ENCODE peak calls at places on chromosomes 7 and 10, in five cellular contexts. O is hepatocyte, U is PC-3, I is HCT116, B is GM23338. X is an unnamed sample.

GRCh38 chr10:60883187-60883586 is 60.8 kb downstream of the RHOBTB1 start:
- DNase-seq in I (peak; percentile 8), U (peak; percentile 82), O (peak; percentile 37), B (peak; percentile 44), X (peak; percentile 51)

GRCh38 chr10:106502651-106503050 is 661.9 kb downstream of the SORCS1 start:
- DNase-seq in O (no peak), B (no peak), I (no peak), U (no peak), X (no peak)

GRCh38 chr10:99711129-99711719 is 20.7 kb downstream of the COX15 start:
- DNase-seq in U (peak; percentile 66), O (peak; percentile 63), I (peak; percentile 54), B (peak; percentile 66), X (peak; percentile 52)

GRCh38 chr10:116190883-116191282 is 82.1 kb downstream of the GFRA1 start:
- DNase-seq in I (no peak), U (no peak), B (no peak), O (no peak), X (no peak)

GRCh38 chr7:11807000-11807399 is 25.0 kb downstream of the THSD7A start:
- DNase-seq in I (no peak), U (no peak), O (no peak), B (no peak), X (no peak)

GRCh38 chr10:23024002-23024401 is 71.4 kb upstream of the MSRB2 start:
- DNase-seq in U (no peak), I (no peak), O (no peak), B (no peak), X (no peak)

GRCh38 chr7:69245646-69246045 is 352.6 kb upstream of the AUTS2 start:
- DNase-seq in O (no peak), B (no peak), I (no peak), U (no peak), X (no peak)

GRCh38 chr7:91266067-91266930 is 2.1 kb downstream of the FZD1 start:
- DNase-seq in O (peak; percentile 32), I (no peak), U (no peak), B (peak; percentile 45), X (peak; percentile 50)

GRCh38 chr10:59336632-59337031 is 25.7 kb downstream of the FAM13C start:
- DNase-seq in B (no peak), U (no peak), O (no peak), I (no peak), X (no peak)

GRCh38 chr7:11373546-11374142 is 400.0 kb downstream of the PHF14 start:
- DNase-seq in U (peak; percentile 54), I (peak; percentile 23), O (peak; percentile 26), B (peak; percentile 62), X (peak; percentile 37)

GRCh38 chr7:140696024-140696678 is 357 bp upstream of the NDUFB2 start:
- DNase-seq in I (peak; percentile 76), O (peak; percentile 97), U (peak; percentile 92), B (peak; percentile 97), X (peak; percentile 97)

GRCh38 chr10:89184638-89185037 is 22.5 kb downstream of the CH25H start:
- DNase-seq in B (no peak), I (no peak), O (no peak), U (no peak), X (no peak)

GRCh38 chr7:55574062-55574717 is 1.9 kb upstream of the VOPP1 start:
- DNase-seq in B (no peak), U (no peak), I (no peak), O (no peak), X (no peak)

GRCh38 chr7:66206116-66206908 is 1.2 kb downstream of the TPST1 start:
- DNase-seq in O (no peak), I (no peak), U (no peak), B (no peak), X (no peak)

GRCh38 chr7:101915000-101915399 is 97.6 kb downstream of the CUX1 start:
- DNase-seq in B (no peak), I (no peak), O (no peak), U (no peak), X (no peak)

GRCh38 chr7:130274983-130275649 is 8.5 kb downstream of the CPA2 start:
- DNase-seq in B (peak; percentile 64), I (no peak), U (no peak), O (no peak), X (peak; percentile 61)

GRCh38 chr7:22784346-22784745 is 38.3 kb downstream of the TOMM7 start:
- DNase-seq in U (no peak), I (no peak), B (no peak), O (no peak), X (no peak)

GRCh38 chr10:129861776-129862530 is 102.1 kb downstream of the EBF3 start:
- DNase-seq in O (no peak), B (no peak), I (no peak), U (no peak), X (no peak)

GRCh38 chr10:47311900-47312662 is 10.2 kb upstream of the GDF2 start:
- DNase-seq in U (peak; percentile 74), O (peak; percentile 88), B (peak; percentile 91), I (peak; percentile 31), X (peak; percentile 91)

GRCh38 chr10:23870612-23871011 is 338.3 kb upstream of the KIAA1217 start:
- DNase-seq in U (no peak), I (no peak), O (no peak), B (no peak), X (no peak)

GRCh38 chr10:101066890-101067355 is 5.1 kb downstream of the KAZALD1 start:
- DNase-seq in B (no peak), U (no peak), O (peak; percentile 45), I (no peak), X (peak; percentile 55)

GRCh38 chr10:17607603-17608332 is 9.4 kb downstream of the HACD1 start:
- DNase-seq in B (peak; percentile 79), U (peak; percentile 53), O (peak; percentile 74), I (peak; percentile 40), X (peak; percentile 78)

GRCh38 chr10:109973430-109973829 is 34.4 kb upstream of the ADD3 start:
- DNase-seq in B (no peak), U (no peak), O (no peak), I (no peak), X (no peak)
- TF ChIP-seq CTCF in B (no peak), U (no peak), O (no peak), I (peak; percentile 22), X (peak; percentile 14)

GRCh38 chr10:44960482-44961230 is 1.1 kb downstream of the RASSF4 start:
- DNase-seq in B (no peak), U (no peak), O (no peak), I (no peak), X (no peak)
- H3K4me1 ChIP-seq in B (peaks cover 61% of the 10 kb centered on the region), U (peaks cover 19% of the 10 kb centered on the region), O (peaks cover 55% of the 10 kb centered on the region), I (peaks cover 17% of the 10 kb centered on the region), X (peaks cover 52% of the 10 kb centered on the region)

DNA sequence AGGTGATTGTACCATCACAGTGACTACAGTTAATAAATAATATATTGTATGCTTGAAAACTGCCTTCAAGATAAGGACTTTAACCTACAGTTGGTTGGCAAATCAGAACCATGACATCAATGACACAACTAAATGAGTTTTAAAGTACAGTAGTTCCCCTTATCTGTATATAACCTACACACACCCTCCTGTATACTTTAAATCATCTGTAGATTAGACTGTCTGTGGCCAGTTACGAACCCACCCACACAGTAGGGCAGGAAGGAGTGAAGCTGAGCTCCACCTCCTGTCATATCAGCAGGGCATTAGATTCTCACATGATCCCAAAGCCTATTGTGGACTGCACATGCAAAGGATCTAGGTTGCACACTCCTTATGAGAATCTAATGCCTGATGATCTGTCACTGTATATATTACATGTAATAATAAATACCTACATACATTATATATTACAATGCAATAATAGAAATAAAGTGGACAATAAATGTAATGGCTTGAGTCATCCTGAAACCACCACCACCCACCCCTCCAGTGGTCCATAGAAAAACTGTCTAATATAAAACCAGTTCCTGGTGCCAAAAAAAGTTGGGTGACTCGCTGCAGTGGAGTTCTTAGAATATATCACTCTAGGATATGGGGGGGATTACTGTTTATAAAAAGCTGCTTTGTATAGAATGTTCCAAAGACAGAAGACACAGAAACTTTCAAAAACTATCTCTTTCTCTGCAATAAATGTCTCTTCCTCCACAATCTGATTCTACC is 5.6 kb downstream of the TPK1 start:
- DNase-seq in I (no peak), B (no peak), O (peak; percentile 17), U (peak; percentile 47), X (no peak)
- TF ChIP-seq EZH2phosphoT487 in I (no peak), B (no peak), O (no peak), U (no peak), X (no peak)

GRCh38 chr7:133230591-133231194 is 22.2 kb upstream of the EXOC4 start:
- DNase-seq in B (peak; percentile 78), U (peak; percentile 75), I (peak; percentile 39), O (peak; percentile 53), X (peak; percentile 62)
- TF ChIP-seq CTCF in B (peak; percentile 80), U (peak; percentile 86), I (peak; percentile 76), O (peak; percentile 64), X (peak; percentile 94)

GRCh38 chr7:24824400-24824799 is 67.1 kb upstream of the GSDME start:
- DNase-seq in B (no peak), O (no peak), U (no peak), I (peak; percentile 75), X (no peak)
- H3K4me1 ChIP-seq in B (no peaks in the 10 kb centered on the region), O (peaks cover 53% of the 10 kb centered on the region), U (peaks cover 65% of the 10 kb centered on the region), I (peaks cover 97% of the 10 kb centered on the region), X (no peaks in the 10 kb centered on the region)

GRCh38 chr10:119689016-119689564 is 36.8 kb upstream of the INPP5F start:
- DNase-seq in B (peak; percentile 43), O (no peak), I (no peak), U (no peak), X (peak; percentile 58)
- TF ChIP-seq EZH2phosphoT487 in B (no peak), O (no peak), I (no peak), U (no peak), X (no peak)

GRCh38 chr7:97499204-97499603 is 232.7 kb upstream of the TAC1 start:
- DNase-seq in O (peak; percentile 55), U (peak; percentile 37), I (peak; percentile 29), B (peak; percentile 72), X (peak; percentile 48)

DNA sequence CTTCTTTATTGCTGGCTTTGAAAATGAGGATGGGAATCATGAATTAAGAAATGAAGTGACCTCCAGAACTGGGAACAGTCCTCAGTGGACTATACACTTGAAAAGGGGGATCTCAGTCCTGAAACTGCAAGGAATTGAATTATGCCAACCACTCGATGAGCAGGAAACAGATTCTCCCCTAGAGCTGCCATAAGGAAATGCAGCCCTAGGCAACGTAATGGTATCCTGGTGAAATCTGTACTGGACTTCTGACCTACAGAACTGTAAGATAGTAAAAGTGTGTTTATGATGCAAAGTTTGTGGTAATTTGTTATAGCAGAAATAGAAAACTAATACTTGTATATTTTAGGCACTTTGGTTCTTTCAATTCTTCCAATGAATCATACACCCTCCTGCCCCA is 236.4 kb upstream of the TAC1 start:
- DNase-seq in U (no peak), I (no peak), O (no peak), B (no peak), X (no peak)
- TF ChIP-seq CTCF in U (no peak), I (no peak), O (no peak), B (no peak), X (no peak)

DNA sequence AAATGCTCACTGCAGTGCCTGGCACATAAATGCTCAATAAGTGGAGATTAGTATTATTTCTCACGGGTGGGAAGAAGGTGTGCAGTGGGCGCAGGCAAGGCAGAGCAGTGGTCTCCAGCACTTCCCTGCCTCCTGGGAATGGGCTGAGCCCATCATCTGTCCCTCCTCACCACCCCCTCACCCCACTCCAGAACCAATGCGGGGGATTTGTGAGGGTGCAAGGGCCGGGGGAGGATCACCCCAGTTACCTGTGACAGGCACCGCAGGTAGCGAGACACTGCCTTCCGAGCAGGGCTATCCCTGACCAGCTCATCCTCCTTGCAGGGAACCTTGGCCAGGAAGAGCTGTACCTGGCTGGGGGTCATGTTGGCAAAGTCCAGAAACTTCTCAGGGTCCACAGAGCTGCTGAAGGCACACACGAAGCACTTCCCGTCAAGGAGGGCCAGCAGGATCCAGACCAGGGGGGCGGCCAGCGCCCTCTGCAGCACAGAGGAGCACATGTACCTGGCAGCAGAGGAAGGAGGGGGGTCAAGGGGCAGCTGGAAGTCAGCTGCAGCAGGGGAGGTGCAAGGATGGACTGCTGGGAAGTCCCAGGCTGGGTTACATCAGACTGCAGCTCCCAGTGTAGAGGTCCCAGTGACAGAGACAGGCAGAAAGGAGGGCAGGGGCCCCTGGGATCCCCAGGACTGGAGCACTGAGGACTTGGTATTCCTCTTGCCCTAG is 2.8 kb downstream of the CALHM3 start:
- DNase-seq in O (no peak), I (no peak), U (no peak), B (peak; percentile 84), X (peak; percentile 72)
- H3K4me1 ChIP-seq in O (no peaks in the 10 kb centered on the region), I (peaks cover 42% of the 10 kb centered on the region), U (peaks cover 33% of the 10 kb centered on the region), B (no peaks in the 10 kb centered on the region), X (peaks cover 7% of the 10 kb centered on the region)